ENCODE peak calls at places on chromosomes 11 and 22, in five cellular contexts. One of them, this sample, is unnamed.

GRCh38 chr11:23540101-23540561 is 679.9 kb upstream of the CCDC179 start:
- DNase-seq in stimulated activated CD4-positive, alpha-beta T cell treated with anti-CD3 and anti-CD28 coated beads, Interleukin-12 subunit alpha, Interleukin-12 subunit beta, amount 100 ng/mL, for 24 hours: no peak
- DNase-seq in iris pigment epithelial cell: peak; percentile 52
- DNase-seq in RWPE1: peak; percentile 31
- DNase-seq in mucosa of descending colon: peak; percentile 39
- DNase-seq in this sample: peak; percentile 57

GRCh38 chr22:50696799-50697561 is 24.4 kb downstream of the SHANK3 start:
- DNase-seq in RWPE1: peak; percentile 16
- DNase-seq in stimulated activated CD4-positive, alpha-beta T cell treated with anti-CD3 and anti-CD28 coated beads, Interleukin-12 subunit alpha, Interleukin-12 subunit beta, amount 100 ng/mL, for 24 hours: no peak
- DNase-seq in iris pigment epithelial cell: peak; percentile 15
- DNase-seq in mucosa of descending colon: no peak
- DNase-seq in this sample: no peak

GRCh38 chr22:19765477-19766234 is 5.1 kb downstream of the TBX1 start:
- DNase-seq in stimulated activated CD4-positive, alpha-beta T cell treated with anti-CD3 and anti-CD28 coated beads, Interleukin-12 subunit alpha, Interleukin-12 subunit beta, amount 100 ng/mL, for 24 hours: no peak
- DNase-seq in iris pigment epithelial cell: no peak
- DNase-seq in RWPE1: no peak
- DNase-seq in mucosa of descending colon: no peak
- DNase-seq in this sample: no peak

GRCh38 chr11:120512727-120513435 is 1.3 kb downstream of the GRIK4 start:
- DNase-seq in iris pigment epithelial cell: no peak
- DNase-seq in stimulated activated CD4-positive, alpha-beta T cell treated with anti-CD3 and anti-CD28 coated beads, Interleukin-12 subunit alpha, Interleukin-12 subunit beta, amount 100 ng/mL, for 24 hours: no peak
- DNase-seq in RWPE1: no peak
- DNase-seq in mucosa of descending colon: no peak
- DNase-seq in this sample: no peak

GRCh38 chr11:61290905-61291690 is 4.0 kb downstream of the VWCE start:
- DNase-seq in mucosa of descending colon: no peak
- DNase-seq in RWPE1: no peak
- DNase-seq in iris pigment epithelial cell: no peak
- DNase-seq in stimulated activated CD4-positive, alpha-beta T cell treated with anti-CD3 and anti-CD28 coated beads, Interleukin-12 subunit alpha, Interleukin-12 subunit beta, amount 100 ng/mL, for 24 hours: no peak
- DNase-seq in this sample: no peak

GRCh38 chr11:128814856-128815705 is 52.0 kb downstream of the KCNJ1 start:
- DNase-seq in mucosa of descending colon: peak; percentile 21
- DNase-seq in iris pigment epithelial cell: peak; percentile 92
- DNase-seq in RWPE1: peak; percentile 24
- DNase-seq in stimulated activated CD4-positive, alpha-beta T cell treated with anti-CD3 and anti-CD28 coated beads, Interleukin-12 subunit alpha, Interleukin-12 subunit beta, amount 100 ng/mL, for 24 hours: no peak
- DNase-seq in this sample: no peak

GRCh38 chr22:32618461-32619140 is 144.0 kb downstream of the FBXO7 start:
- DNase-seq in iris pigment epithelial cell: no peak
- DNase-seq in RWPE1: no peak
- DNase-seq in mucosa of descending colon: no peak
- DNase-seq in stimulated activated CD4-positive, alpha-beta T cell treated with anti-CD3 and anti-CD28 coated beads, Interleukin-12 subunit alpha, Interleukin-12 subunit beta, amount 100 ng/mL, for 24 hours: no peak
- DNase-seq in this sample: no peak

GRCh38 chr22:32761251-32761903 is 40.1 kb upstream of the TIMP3 start:
- DNase-seq in mucosa of descending colon: no peak
- DNase-seq in RWPE1: no peak
- DNase-seq in stimulated activated CD4-positive, alpha-beta T cell treated with anti-CD3 and anti-CD28 coated beads, Interleukin-12 subunit alpha, Interleukin-12 subunit beta, amount 100 ng/mL, for 24 hours: no peak
- DNase-seq in iris pigment epithelial cell: peak; percentile 63
- DNase-seq in this sample: peak; percentile 66

GRCh38 chr11:63919267-63920125 is 2.5 kb upstream of the RCOR2 start:
- DNase-seq in iris pigment epithelial cell: no peak
- DNase-seq in mucosa of descending colon: peak; percentile 64
- DNase-seq in RWPE1: no peak
- DNase-seq in stimulated activated CD4-positive, alpha-beta T cell treated with anti-CD3 and anti-CD28 coated beads, Interleukin-12 subunit alpha, Interleukin-12 subunit beta, amount 100 ng/mL, for 24 hours: no peak
- DNase-seq in this sample: no peak

GRCh38 chr22:20494978-20495860 is at the start of gene KLHL22:
- DNase-seq in mucosa of descending colon: peak; percentile 50
- DNase-seq in iris pigment epithelial cell: peak; percentile 38
- DNase-seq in stimulated activated CD4-positive, alpha-beta T cell treated with anti-CD3 and anti-CD28 coated beads, Interleukin-12 subunit alpha, Interleukin-12 subunit beta, amount 100 ng/mL, for 24 hours: peak; percentile 8
- DNase-seq in RWPE1: peak; percentile 19
- DNase-seq in this sample: no peak

GRCh38 chr11:16985297-16985696 is 28.9 kb downstream of the PLEKHA7 start:
- DNase-seq in mucosa of descending colon: peak; percentile 75
- DNase-seq in iris pigment epithelial cell: no peak
- DNase-seq in RWPE1: no peak
- DNase-seq in stimulated activated CD4-positive, alpha-beta T cell treated with anti-CD3 and anti-CD28 coated beads, Interleukin-12 subunit alpha, Interleukin-12 subunit beta, amount 100 ng/mL, for 24 hours: no peak
- DNase-seq in this sample: no peak

GRCh38 chr11:47348859-47349258 is 3.6 kb downstream of the MYBPC3 start:
- DNase-seq in stimulated activated CD4-positive, alpha-beta T cell treated with anti-CD3 and anti-CD28 coated beads, Interleukin-12 subunit alpha, Interleukin-12 subunit beta, amount 100 ng/mL, for 24 hours: no peak
- DNase-seq in iris pigment epithelial cell: peak; percentile 35
- DNase-seq in mucosa of descending colon: no peak
- DNase-seq in RWPE1: peak; percentile 22
- DNase-seq in this sample: peak; percentile 24

GRCh38 chr22:41530612-41531421 is 13.5 kb downstream of the POLR3H start:
- DNase-seq in mucosa of descending colon: no peak
- DNase-seq in iris pigment epithelial cell: no peak
- DNase-seq in RWPE1: no peak
- DNase-seq in stimulated activated CD4-positive, alpha-beta T cell treated with anti-CD3 and anti-CD28 coated beads, Interleukin-12 subunit alpha, Interleukin-12 subunit beta, amount 100 ng/mL, for 24 hours: no peak
- DNase-seq in this sample: no peak

GRCh38 chr11:119092880-119093665 is 8.4 kb downstream of the HMBS start:
- DNase-seq in RWPE1: no peak
- DNase-seq in stimulated activated CD4-positive, alpha-beta T cell treated with anti-CD3 and anti-CD28 coated beads, Interleukin-12 subunit alpha, Interleukin-12 subunit beta, amount 100 ng/mL, for 24 hours: peak; percentile 10
- DNase-seq in mucosa of descending colon: no peak
- DNase-seq in iris pigment epithelial cell: peak; percentile 61
- DNase-seq in this sample: no peak

GRCh38 chr22:37663521-37664140 is 5.1 kb downstream of the PDXP start:
- DNase-seq in stimulated activated CD4-positive, alpha-beta T cell treated with anti-CD3 and anti-CD28 coated beads, Interleukin-12 subunit alpha, Interleukin-12 subunit beta, amount 100 ng/mL, for 24 hours: no peak
- DNase-seq in iris pigment epithelial cell: peak; percentile 46
- DNase-seq in RWPE1: no peak
- DNase-seq in mucosa of descending colon: no peak
- DNase-seq in this sample: no peak

GRCh38 chr11:128158860-128159259 is 428.5 kb downstream of the ETS1 start:
- DNase-seq in RWPE1: no peak
- DNase-seq in stimulated activated CD4-positive, alpha-beta T cell treated with anti-CD3 and anti-CD28 coated beads, Interleukin-12 subunit alpha, Interleukin-12 subunit beta, amount 100 ng/mL, for 24 hours: no peak
- DNase-seq in iris pigment epithelial cell: no peak
- DNase-seq in mucosa of descending colon: no peak
- DNase-seq in this sample: no peak

GRCh38 chr22:47990486-47990885 is 1228.0 kb downstream of the TBC1D22A start:
- DNase-seq in mucosa of descending colon: no peak
- DNase-seq in stimulated activated CD4-positive, alpha-beta T cell treated with anti-CD3 and anti-CD28 coated beads, Interleukin-12 subunit alpha, Interleukin-12 subunit beta, amount 100 ng/mL, for 24 hours: no peak
- DNase-seq in iris pigment epithelial cell: no peak
- DNase-seq in RWPE1: no peak
- DNase-seq in this sample: no peak

GRCh38 chr11:95884364-95884763 is 39.5 kb downstream of the MTMR2 start:
- DNase-seq in mucosa of descending colon: no peak
- DNase-seq in RWPE1: peak; percentile 10
- DNase-seq in iris pigment epithelial cell: peak; percentile 86
- DNase-seq in stimulated activated CD4-positive, alpha-beta T cell treated with anti-CD3 and anti-CD28 coated beads, Interleukin-12 subunit alpha, Interleukin-12 subunit beta, amount 100 ng/mL, for 24 hours: no peak
- DNase-seq in this sample: peak; percentile 40

GRCh38 chr11:47438721-47439120 is 10.2 kb downstream of the RAPSN start:
- DNase-seq in stimulated activated CD4-positive, alpha-beta T cell treated with anti-CD3 and anti-CD28 coated beads, Interleukin-12 subunit alpha, Interleukin-12 subunit beta, amount 100 ng/mL, for 24 hours: no peak
- DNase-seq in mucosa of descending colon: no peak
- DNase-seq in iris pigment epithelial cell: no peak
- DNase-seq in RWPE1: no peak
- DNase-seq in this sample: no peak

GRCh38 chr22:46050916-46051614 is 74.1 kb upstream of the WNT7B start:
- DNase-seq in mucosa of descending colon: no peak
- DNase-seq in stimulated activated CD4-positive, alpha-beta T cell treated with anti-CD3 and anti-CD28 coated beads, Interleukin-12 subunit alpha, Interleukin-12 subunit beta, amount 100 ng/mL, for 24 hours: no peak
- DNase-seq in iris pigment epithelial cell: no peak
- DNase-seq in RWPE1: no peak
- DNase-seq in this sample: no peak

GRCh38 chr11:108768370-108768769 is 103.5 kb downstream of the DDX10 start:
- DNase-seq in iris pigment epithelial cell: peak; percentile 93
- DNase-seq in RWPE1: no peak
- DNase-seq in mucosa of descending colon: no peak
- DNase-seq in stimulated activated CD4-positive, alpha-beta T cell treated with anti-CD3 and anti-CD28 coated beads, Interleukin-12 subunit alpha, Interleukin-12 subunit beta, amount 100 ng/mL, for 24 hours: no peak
- DNase-seq in this sample: no peak

GRCh38 chr22:38017272-38017920 is 33.0 kb upstream of the SOX10 start:
- DNase-seq in RWPE1: no peak
- DNase-seq in stimulated activated CD4-positive, alpha-beta T cell treated with anti-CD3 and anti-CD28 coated beads, Interleukin-12 subunit alpha, Interleukin-12 subunit beta, amount 100 ng/mL, for 24 hours: no peak
- DNase-seq in mucosa of descending colon: peak; percentile 79
- DNase-seq in iris pigment epithelial cell: peak; percentile 55
- DNase-seq in this sample: no peak

GRCh38 chr11:72347691-72348090 is 86.6 kb downstream of the CLPB start:
- DNase-seq in iris pigment epithelial cell: no peak
- DNase-seq in mucosa of descending colon: no peak
- DNase-seq in RWPE1: no peak
- DNase-seq in stimulated activated CD4-positive, alpha-beta T cell treated with anti-CD3 and anti-CD28 coated beads, Interleukin-12 subunit alpha, Interleukin-12 subunit beta, amount 100 ng/mL, for 24 hours: no peak
- DNase-seq in this sample: no peak

GRCh38 chr11:126561327-126561893 is 205.9 kb downstream of the ST3GAL4 start:
- DNase-seq in stimulated activated CD4-positive, alpha-beta T cell treated with anti-CD3 and anti-CD28 coated beads, Interleukin-12 subunit alpha, Interleukin-12 subunit beta, amount 100 ng/mL, for 24 hours: peak; percentile 9
- DNase-seq in mucosa of descending colon: peak; percentile 59
- DNase-seq in RWPE1: peak; percentile 52
- DNase-seq in iris pigment epithelial cell: peak; percentile 59
- DNase-seq in this sample: peak; percentile 44

GRCh38 chr22:38935023-38935422 is 22.4 kb upstream of the APOBEC3A start:
- DNase-seq in RWPE1: peak; percentile 40
- DNase-seq in iris pigment epithelial cell: no peak
- DNase-seq in mucosa of descending colon: peak; percentile 100
- DNase-seq in stimulated activated CD4-positive, alpha-beta T cell treated with anti-CD3 and anti-CD28 coated beads, Interleukin-12 subunit alpha, Interleukin-12 subunit beta, amount 100 ng/mL, for 24 hours: no peak
- DNase-seq in this sample: peak; percentile 14

GRCh38 chr22:46070215-46070721 is 80.1 kb upstream of the PPARA start:
- DNase-seq in RWPE1: no peak
- DNase-seq in mucosa of descending colon: peak; percentile 74
- DNase-seq in iris pigment epithelial cell: peak; percentile 47
- DNase-seq in stimulated activated CD4-positive, alpha-beta T cell treated with anti-CD3 and anti-CD28 coated beads, Interleukin-12 subunit alpha, Interleukin-12 subunit beta, amount 100 ng/mL, for 24 hours: peak; percentile 20
- DNase-seq in this sample: no peak

GRCh38 chr11:131033151-131033651 is 116.9 kb upstream of the SNX19 start:
- DNase-seq in RWPE1: peak; percentile 68
- DNase-seq in iris pigment epithelial cell: peak; percentile 95
- DNase-seq in stimulated activated CD4-positive, alpha-beta T cell treated with anti-CD3 and anti-CD28 coated beads, Interleukin-12 subunit alpha, Interleukin-12 subunit beta, amount 100 ng/mL, for 24 hours: no peak
- DNase-seq in mucosa of descending colon: no peak
- DNase-seq in this sample: peak; percentile 90